ENCODE peak calls at places on chromosomes 7 and 10, in ten cellular contexts. H, T, Z, N, S, K, Q, E, Y and A are unnamed samples. For H3K27me3, the result is how much of the 10 kb centered on the place peaks cover.

GRCh38 chr10:102605712-102606111 is 38.6 kb upstream of the TRIM8 start:
- DNase-seq in H (no peak), T (no peak), Z (no peak), N (no peak), S (peak), K (no peak), Q (no peak), E (no peak), Y (no peak), A (no peak)

GRCh38 chr10:99854860-99855259 is 72.4 kb downstream of the ABCC2 start:
- DNase-seq in H (no peak), T (no peak), Z (no peak), N (no peak), S (peak), K (no peak), Q (no peak), E (peak), Y (no peak), A (no peak)

GRCh38 chr7:15334524-15335269 is 227.1 kb downstream of the AGMO start:
- DNase-seq in H (no peak), T (no peak), Z (no peak), N (no peak), S (no peak), K (no peak), Q (no peak), E (no peak), Y (no peak), A (no peak)

GRCh38 chr7:111184960-111185359 is 94.0 kb downstream of the LRRN3 start:
- DNase-seq in H (no peak), T (no peak), Z (no peak), N (no peak), S (no peak), K (no peak), Q (no peak), E (no peak), Y (no peak), A (no peak)

GRCh38 chr10:103881420-103882284 is 26.3 kb upstream of the SH3PXD2A start:
- DNase-seq in H (no peak), T (peak), Z (peak), N (peak), S (no peak), K (peak), Q (no peak), E (no peak), Y (no peak), A (no peak)

GRCh38 chr7:102916881-102917280 is 4.1 kb downstream of the LRRC17 start:
- DNase-seq in H (no peak), T (no peak), Z (no peak), N (no peak), S (peak), K (no peak), Q (no peak), E (peak), Y (no peak), A (no peak)

GRCh38 chr10:122441961-122442360 is 12.5 kb upstream of the ARMS2 start:
- DNase-seq in H (no peak), T (no peak), Z (no peak), N (no peak), S (peak), K (no peak), Q (no peak), E (peak), Y (no peak), A (no peak)

GRCh38 chr10:44922826-44923545 is 11.8 kb downstream of the TMEM72 start:
- DNase-seq in H (no peak), T (no peak), Z (no peak), N (peak), S (no peak), K (no peak), Q (no peak), E (no peak), Y (no peak), A (no peak)

GRCh38 chr10:101018600-101019439 is 12.1 kb downstream of the PDZD7 start:
- DNase-seq in H (peak), T (peak), Z (peak), N (peak), S (peak), K (peak), Q (no peak), E (peak), Y (peak), A (peak)

GRCh38 chr10:84540022-84540616 is 211.7 kb downstream of the CCSER2 start:
- DNase-seq in H (no peak), T (no peak), Z (no peak), N (no peak), S (peak), K (no peak), Q (no peak), E (peak), Y (no peak), A (no peak)

GRCh38 chr10:33376976-33377657 is 42.6 kb upstream of the NRP1 start:
- DNase-seq in H (no peak), T (no peak), Z (no peak), N (no peak), S (peak), K (no peak), Q (no peak), E (peak), Y (no peak), A (no peak)

GRCh38 chr7:27237735-27238334 is 4.8 kb upstream of the EVX1 start:
- DNase-seq in H (no peak), T (no peak), Z (no peak), N (no peak), S (peak), K (no peak), Q (no peak), E (peak), Y (no peak), A (no peak)

GRCh38 chr7:45161842-45162241 is 4.3 kb downstream of the RAMP3 start:
- DNase-seq in H (no peak), T (no peak), Z (peak), N (no peak), S (no peak), K (no peak), Q (no peak), E (no peak), Y (no peak), A (no peak)

GRCh38 chr10:86862786-86863185 is 94.6 kb downstream of the MMRN2 start:
- DNase-seq in H (no peak), T (no peak), Z (no peak), N (no peak), S (no peak), K (no peak), Q (no peak), E (no peak), Y (no peak), A (no peak)

GRCh38 chr7:6502886-6503285 is 48.4 kb downstream of the GRID2IP start:
- DNase-seq in H (no peak), T (no peak), Z (no peak), N (no peak), S (no peak), K (no peak), Q (no peak), E (no peak), Y (no peak), A (no peak)

GRCh38 chr10:100470367-100470766 is 7.6 kb downstream of the WNT8B start:
- DNase-seq in H (no peak), T (no peak), Z (no peak), N (no peak), S (peak), K (no peak), Q (no peak), E (no peak), Y (no peak), A (no peak)

GRCh38 chr10:118497227-118497626 is 98.2 kb downstream of the PRLHR start:
- DNase-seq in H (no peak), T (no peak), Z (no peak), N (no peak), S (no peak), K (no peak), Q (no peak), E (no peak), Y (no peak), A (no peak)

GRCh38 chr10:3222068-3222467 is 49.5 kb upstream of the PITRM1 start:
- DNase-seq in H (no peak), T (no peak), Z (no peak), N (no peak), S (peak), K (no peak), Q (no peak), E (peak), Y (no peak), A (no peak)

GRCh38 chr7:150307904-150308303 is 15.3 kb upstream of the LRRC61 start:
- DNase-seq in H (no peak), T (no peak), Z (no peak), N (no peak), S (no peak), K (no peak), Q (no peak), E (no peak), Y (no peak), A (no peak)

GRCh38 chr7:7103343-7104313 is 78.7 kb upstream of the C1GALT1 start:
- DNase-seq in H (peak), T (no peak), Z (no peak), N (no peak), S (peak), K (no peak), Q (no peak), E (peak), Y (peak), A (no peak)

GRCh38 chr10:131858583-131859340 is 42.0 kb upstream of the PPP2R2D start:
- DNase-seq in H (peak), T (no peak), Z (no peak), N (peak), S (no peak), K (no peak), Q (no peak), E (no peak), Y (no peak), A (no peak)

GRCh38 chr10:79381804-79382221 is 34.5 kb downstream of the PPIF start:
- DNase-seq in H (peak), T (peak), Z (peak), N (peak), S (peak), K (peak), Q (no peak), E (peak), Y (no peak), A (peak)

GRCh38 chr10:61907587-61907986 is 6.1 kb downstream of the ARID5B start:
- DNase-seq in H (no peak), T (no peak), Z (no peak), N (no peak), S (no peak), K (no peak), Q (no peak), E (no peak), Y (no peak), A (no peak)

GRCh38 chr10:72886596-72887522 is 6.7 kb upstream of the OIT3 start:
- DNase-seq in H (peak), T (no peak), Z (no peak), N (peak), S (no peak), K (no peak), Q (no peak), E (no peak), Y (no peak), A (no peak)

GRCh38 chr7:98341106-98341505 is 59.6 kb downstream of the BRI3 start:
- DNase-seq in H (no peak), T (no peak), Z (no peak), N (no peak), S (peak), K (no peak), Q (no peak), E (no peak), Y (no peak), A (no peak)

GRCh38 chr7:54749200-54749599 is 9.8 kb downstream of the SEC61G start:
- DNase-seq in H (no peak), T (no peak), Z (no peak), N (no peak), S (no peak), K (no peak), Q (no peak), E (no peak), Y (no peak), A (no peak)

GRCh38 chr10:101749511-101750016 is 26.4 kb downstream of the FGF8 start:
- DNase-seq in H (no peak), T (no peak), Z (no peak), N (no peak), S (no peak), K (no peak), Q (no peak), E (no peak), Y (peak), A (no peak)

GRCh38 chr7:30995541-30995940 is 31.8 kb downstream of the GHRHR start:
- DNase-seq in H (no peak), T (no peak), Z (no peak), N (no peak), S (no peak), K (no peak), Q (no peak), E (no peak), Y (no peak), A (no peak)

GRCh38 chr7:12727455-12728191 is 40.2 kb downstream of the ARL4A start:
- DNase-seq in H (no peak), T (no peak), Z (no peak), N (no peak), S (peak), K (no peak), Q (no peak), E (no peak), Y (no peak), A (no peak)

GRCh38 chr7:136400877-136401276 is 423.7 kb upstream of the MTPN start:
- DNase-seq in H (no peak), T (no peak), Z (no peak), N (no peak), S (no peak), K (no peak), Q (no peak), E (no peak), Y (no peak), A (no peak)

GRCh38 chr7:118872568-118872967 is 648.1 kb downstream of the ANKRD7 start:
- DNase-seq in H (no peak), T (no peak), Z (no peak), N (no peak), S (no peak), K (no peak), Q (no peak), E (no peak), Y (no peak), A (no peak)

GRCh38 chr10:24209421-24209770 is 458 bp downstream of the KIAA1217 start:
- DNase-seq in H (no peak), T (no peak), Z (no peak), N (no peak), S (peak), K (no peak), Q (no peak), E (peak), Y (no peak), A (no peak)

GRCh38 chr10:101367569-101368453 is 13.8 kb downstream of the BTRC start:
- DNase-seq in H (no peak), T (no peak), Z (no peak), N (no peak), S (peak), K (no peak), Q (no peak), E (peak), Y (peak), A (no peak)

GRCh38 chr10:133068741-133069525 is 18.8 kb upstream of the ADGRA1 start:
- DNase-seq in H (no peak), T (no peak), Z (no peak), N (no peak), S (no peak), K (no peak), Q (no peak), E (no peak), Y (no peak), A (no peak)
- H3K27me3 ChIP-seq in H (under half), T (under half), Z (under half), N (under half), S (under half), K (half or more), Q (under half), E (under half), Y (under half), A (under half)

GRCh38 chr10:75294518-75294865 is 58.7 kb upstream of the COMTD1 start:
- DNase-seq in H (peak), T (peak), Z (peak), N (peak), S (peak), K (peak), Q (no peak), E (no peak), Y (no peak), A (no peak)
- H3K4me3 ChIP-seq in H (peak), T (peak), Z (peak), N (peak), S (peak), K (peak), Q (peak), E (peak), Y (peak), A (peak)

GRCh38 chr10:21517983-21518628 is 7.4 kb downstream of the SKIDA1 start:
- DNase-seq in H (no peak), T (no peak), Z (no peak), N (no peak), S (peak), K (no peak), Q (no peak), E (no peak), Y (no peak), A (no peak)

GRCh38 chr10:21518629-21519321 is 6.7 kb downstream of the SKIDA1 start:
- DNase-seq in H (no peak), T (no peak), Z (no peak), N (no peak), S (peak), K (no peak), Q (no peak), E (no peak), Y (no peak), A (no peak)

GRCh38 chr10:21516270-21517131 is 9.0 kb downstream of the SKIDA1 start:
- DNase-seq in H (peak), T (peak), Z (peak), N (peak), S (peak), K (peak), Q (no peak), E (no peak), Y (peak), A (no peak)

GRCh38 chr10:21515581-21516269 is 9.8 kb downstream of the SKIDA1 start:
- DNase-seq in H (peak), T (no peak), Z (no peak), N (no peak), S (no peak), K (no peak), Q (no peak), E (no peak), Y (no peak), A (no peak)

GRCh38 chr10:21517134-21517982 is 8.1 kb downstream of the SKIDA1 start:
- DNase-seq in H (peak), T (peak), Z (peak), N (peak), S (peak), K (peak), Q (no peak), E (no peak), Y (peak), A (no peak)
- H3K27me3 ChIP-seq in H (under half), T (under half), Z (under half), N (half or more), S (under half), K (under half), Q (under half), E (under half), Y (under half), A (under half)

GRCh38 chr10:43398939-43399871 is 9.8 kb downstream of the HNRNPF start:
- DNase-seq in H (no peak), T (no peak), Z (no peak), N (no peak), S (peak), K (no peak), Q (no peak), E (peak), Y (peak), A (no peak)
- H3K4me3 ChIP-seq in H (no peak), T (no peak), Z (no peak), N (no peak), S (no peak), K (no peak), Q (no peak), E (no peak), Y (peak), A (no peak)

DNA sequence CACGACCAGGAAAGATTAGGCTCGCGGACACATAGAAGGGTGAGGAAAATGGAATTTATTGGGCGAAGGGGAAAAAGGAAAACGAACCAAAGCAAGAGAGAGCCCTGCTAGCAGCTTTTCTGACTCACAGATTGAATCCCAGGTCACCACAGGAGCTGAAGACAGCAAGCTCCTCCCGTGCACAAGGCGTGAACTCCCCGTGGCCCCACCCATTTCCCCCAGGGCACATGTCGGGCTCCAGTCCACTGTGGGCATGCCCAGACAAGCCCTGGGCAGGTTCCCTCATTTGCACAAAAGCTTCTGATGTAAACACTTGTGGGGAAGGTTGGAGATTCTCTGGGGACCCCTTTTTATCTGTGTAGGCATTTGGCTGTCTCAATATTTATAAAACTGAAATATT is 582.4 kb downstream of the SUGCT start:
- DNase-seq in H (peak), T (peak), Z (peak), N (peak), S (peak), K (peak), Q (no peak), E (peak), Y (no peak), A (peak)
- H3K27me3 ChIP-seq in H (under half), T (under half), Z (under half), N (under half), S (under half), K (under half), Q (under half), E (under half), Y (under half), A (under half)

GRCh38 chr10:49254150-49254549 is 44.8 kb upstream of the C10orf71 start:
- DNase-seq in H (no peak), T (no peak), Z (no peak), N (no peak), S (no peak), K (no peak), Q (no peak), E (no peak), Y (no peak), A (no peak)
- H3K4me3 ChIP-seq in H (no peak), T (no peak), Z (no peak), N (no peak), S (no peak), K (no peak), Q (no peak), E (no peak), Y (no peak), A (no peak)

GRCh38 chr7:128827248-128827958 is 2.8 kb upstream of the FLNC start:
- DNase-seq in H (peak), T (peak), Z (peak), N (peak), S (peak), K (peak), Q (no peak), E (peak), Y (peak), A (no peak)
- H3K27me3 ChIP-seq in H (under half), T (under half), Z (under half), N (under half), S (under half), K (under half), Q (under half), E (under half), Y (under half), A (under half)

DNA sequence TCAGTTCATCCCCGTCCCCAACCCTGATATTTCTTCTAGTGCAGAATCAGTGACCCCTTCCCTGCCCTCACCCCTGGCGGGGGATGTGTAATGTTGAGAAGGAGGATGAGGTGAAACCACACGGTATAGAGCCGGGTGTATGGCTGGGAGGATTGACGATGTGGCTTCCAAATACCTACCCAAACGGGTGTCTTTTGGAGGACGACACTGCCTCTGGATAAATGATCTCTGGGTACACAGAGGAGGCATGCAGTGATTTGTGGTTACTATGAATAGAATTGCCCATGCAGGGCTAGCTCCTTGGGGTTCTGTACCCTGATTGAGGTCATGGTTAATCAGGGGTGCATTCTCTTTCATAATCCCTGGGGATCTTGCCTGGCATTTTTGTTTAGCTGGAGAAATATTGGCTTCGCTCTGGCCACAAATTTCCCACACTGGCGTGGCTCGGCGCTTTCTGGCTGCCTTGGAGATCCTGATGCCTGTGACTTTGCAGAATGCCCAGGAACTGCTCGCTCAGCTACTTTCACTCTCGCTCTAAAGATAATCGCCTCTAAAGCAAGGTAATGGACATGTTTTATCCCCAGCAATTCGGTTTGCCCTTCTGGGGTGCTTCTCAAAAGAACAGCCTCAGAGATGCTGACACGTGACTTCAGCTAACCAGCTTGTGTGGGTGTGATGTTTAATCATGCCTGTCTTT is 89.3 kb downstream of the RBM20 start:
- DNase-seq in H (no peak), T (no peak), Z (peak), N (no peak), S (no peak), K (no peak), Q (no peak), E (peak), Y (no peak), A (no peak)
- H3K4me3 ChIP-seq in H (no peak), T (no peak), Z (peak), N (peak), S (no peak), K (peak), Q (peak), E (peak), Y (no peak), A (peak)